ENCODE peak calls at places on chromosomes 11 and 22, in four cellular contexts. One of them, this sample, is unnamed. For H3K36me3 and H3K27me3, the result is how much of the 10 kb centered on the place peaks cover.

GRCh38 chr11:64661146-64661545 is 61.9 kb downstream of the NRXN2 start:
- DNase-seq in SJSA1: no peak
- DNase-seq in thyroid gland: no peak
- DNase-seq in naive thymus-derived CD4-positive, alpha-beta T cell: no peak
- DNase-seq in this sample: no peak

GRCh38 chr11:93216511-93217121 is 18.8 kb upstream of the SLC36A4 start:
- DNase-seq in SJSA1: no peak
- DNase-seq in thyroid gland: peak
- DNase-seq in naive thymus-derived CD4-positive, alpha-beta T cell: no peak
- DNase-seq in this sample: no peak

GRCh38 chr11:85991514-85991913 is 77.4 kb downstream of the PICALM start:
- DNase-seq in SJSA1: no peak
- DNase-seq in thyroid gland: no peak
- DNase-seq in naive thymus-derived CD4-positive, alpha-beta T cell: no peak
- DNase-seq in this sample: no peak

GRCh38 chr22:23970816-23971482 is 3.3 kb downstream of the DDT start:
- DNase-seq in SJSA1: no peak
- DNase-seq in thyroid gland: no peak
- DNase-seq in naive thymus-derived CD4-positive, alpha-beta T cell: no peak
- DNase-seq in this sample: no peak

GRCh38 chr22:35997438-35997837 is 31.2 kb downstream of the RBFOX2 start:
- DNase-seq in SJSA1: no peak
- DNase-seq in thyroid gland: no peak
- DNase-seq in naive thymus-derived CD4-positive, alpha-beta T cell: no peak
- DNase-seq in this sample: no peak

GRCh38 chr11:68300076-68300830 is 12.1 kb upstream of the LRP5 start:
- DNase-seq in SJSA1: no peak
- DNase-seq in thyroid gland: no peak
- DNase-seq in naive thymus-derived CD4-positive, alpha-beta T cell: no peak
- DNase-seq in this sample: no peak

GRCh38 chr11:120195601-120196289 is 15.1 kb upstream of the OAF start:
- DNase-seq in SJSA1: no peak
- DNase-seq in thyroid gland: no peak
- DNase-seq in naive thymus-derived CD4-positive, alpha-beta T cell: no peak
- DNase-seq in this sample: no peak

GRCh38 chr11:71129624-71130023 is 122.8 kb downstream of the SHANK2 start:
- DNase-seq in SJSA1: no peak
- DNase-seq in thyroid gland: no peak
- DNase-seq in naive thymus-derived CD4-positive, alpha-beta T cell: no peak
- DNase-seq in this sample: no peak

GRCh38 chr11:75311858-75312288 is 39.6 kb downstream of the ARRB1 start:
- DNase-seq in SJSA1: no peak
- DNase-seq in thyroid gland: peak
- DNase-seq in naive thymus-derived CD4-positive, alpha-beta T cell: no peak
- DNase-seq in this sample: no peak

GRCh38 chr22:21624880-21625791 is 4.7 kb downstream of the YDJC start:
- DNase-seq in SJSA1: no peak
- DNase-seq in thyroid gland: no peak
- DNase-seq in naive thymus-derived CD4-positive, alpha-beta T cell: no peak
- DNase-seq in this sample: no peak
- H3K36me3 ChIP-seq in SJSA1: half or more
- H3K36me3 ChIP-seq in thyroid gland: under half
- H3K36me3 ChIP-seq in naive thymus-derived CD4-positive, alpha-beta T cell: half or more
- H3K36me3 ChIP-seq in this sample: under half

GRCh38 chr11:128919192-128919591 is 23.5 kb downstream of the TP53AIP1 start:
- DNase-seq in SJSA1: no peak
- DNase-seq in thyroid gland: no peak
- DNase-seq in naive thymus-derived CD4-positive, alpha-beta T cell: no peak
- DNase-seq in this sample: no peak

GRCh38 chr11:128920651-128921050 is 22.0 kb downstream of the TP53AIP1 start:
- DNase-seq in SJSA1: no peak
- DNase-seq in thyroid gland: no peak
- DNase-seq in naive thymus-derived CD4-positive, alpha-beta T cell: no peak
- DNase-seq in this sample: no peak

GRCh38 chr11:128924618-128925017 is 18.1 kb downstream of the TP53AIP1 start:
- DNase-seq in SJSA1: no peak
- DNase-seq in thyroid gland: no peak
- DNase-seq in naive thymus-derived CD4-positive, alpha-beta T cell: no peak
- DNase-seq in this sample: no peak

GRCh38 chr11:128924109-128924508 is 18.6 kb downstream of the TP53AIP1 start:
- DNase-seq in SJSA1: no peak
- DNase-seq in thyroid gland: no peak
- DNase-seq in naive thymus-derived CD4-positive, alpha-beta T cell: no peak
- DNase-seq in this sample: no peak

DNA sequence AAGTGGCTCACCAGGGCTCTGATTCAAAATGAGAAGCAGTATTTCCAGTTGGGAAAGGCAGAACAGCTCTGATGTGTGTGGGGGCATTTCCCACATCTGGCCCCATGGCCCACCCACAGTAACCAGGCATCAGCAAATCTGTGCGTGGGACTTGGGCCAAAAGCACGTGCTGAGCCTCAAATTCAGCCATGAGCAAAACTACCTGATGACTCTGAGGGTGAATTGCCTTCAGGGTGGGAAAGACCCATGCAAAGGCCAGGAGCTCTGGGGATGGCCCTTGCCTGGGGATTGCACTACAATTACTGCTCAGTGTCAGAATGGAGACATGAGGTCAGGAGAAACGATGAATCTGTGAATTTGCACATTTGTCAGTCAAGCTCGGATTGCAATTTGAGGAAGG is 20.9 kb downstream of the TP53AIP1 start:
- DNase-seq in SJSA1: no peak
- DNase-seq in thyroid gland: no peak
- DNase-seq in naive thymus-derived CD4-positive, alpha-beta T cell: no peak
- DNase-seq in this sample: no peak
- H3K27me3 ChIP-seq in SJSA1: under half
- H3K27me3 ChIP-seq in thyroid gland: under half
- H3K27me3 ChIP-seq in naive thymus-derived CD4-positive, alpha-beta T cell: under half
- H3K27me3 ChIP-seq in this sample: under half

GRCh38 chr22:45726081-45726480 is 54.4 kb downstream of the ATXN10 start:
- DNase-seq in SJSA1: no peak
- DNase-seq in thyroid gland: no peak
- DNase-seq in naive thymus-derived CD4-positive, alpha-beta T cell: no peak
- DNase-seq in this sample: no peak

GRCh38 chr22:45735273-45735672 is 63.6 kb downstream of the ATXN10 start:
- DNase-seq in SJSA1: no peak
- DNase-seq in thyroid gland: no peak
- DNase-seq in naive thymus-derived CD4-positive, alpha-beta T cell: no peak
- DNase-seq in this sample: no peak

GRCh38 chr22:45731041-45731797 is 59.6 kb downstream of the ATXN10 start:
- DNase-seq in SJSA1: peak
- DNase-seq in thyroid gland: no peak
- DNase-seq in naive thymus-derived CD4-positive, alpha-beta T cell: no peak
- DNase-seq in this sample: no peak

GRCh38 chr22:45731798-45732495 is 60.3 kb downstream of the ATXN10 start:
- DNase-seq in SJSA1: peak
- DNase-seq in thyroid gland: no peak
- DNase-seq in naive thymus-derived CD4-positive, alpha-beta T cell: no peak
- DNase-seq in this sample: no peak
- H3K36me3 ChIP-seq in SJSA1: half or more
- H3K36me3 ChIP-seq in thyroid gland: under half
- H3K36me3 ChIP-seq in naive thymus-derived CD4-positive, alpha-beta T cell: under half
- H3K36me3 ChIP-seq in this sample: under half

DNA sequence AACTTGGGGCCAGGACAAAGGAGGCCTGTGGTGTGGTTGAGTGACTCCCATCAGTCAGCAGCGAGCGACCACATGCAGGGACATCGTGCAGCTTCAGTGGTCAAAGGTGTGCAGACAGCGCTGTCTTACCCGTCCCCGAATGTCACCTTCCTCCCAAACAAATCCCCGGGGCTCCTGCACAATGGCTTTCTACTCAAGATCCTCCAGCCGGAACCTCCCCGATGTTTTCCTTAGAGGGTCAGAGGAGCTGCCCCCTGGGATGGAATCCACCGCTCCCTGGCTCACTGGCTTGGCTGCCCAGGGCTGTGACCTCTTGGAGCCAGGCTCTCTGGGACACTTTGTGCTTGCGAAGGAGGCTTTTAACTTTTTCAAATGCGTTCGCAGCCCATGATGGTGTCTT is 17.2 kb upstream of the FGF19 start:
- DNase-seq in SJSA1: no peak
- DNase-seq in thyroid gland: no peak
- DNase-seq in naive thymus-derived CD4-positive, alpha-beta T cell: no peak
- DNase-seq in this sample: no peak
- H3K27me3 ChIP-seq in SJSA1: under half
- H3K27me3 ChIP-seq in thyroid gland: under half
- H3K27me3 ChIP-seq in naive thymus-derived CD4-positive, alpha-beta T cell: under half
- H3K27me3 ChIP-seq in this sample: under half

GRCh38 chr22:38266120-38266519 is 6.7 kb downstream of the TMEM184B start:
- DNase-seq in SJSA1: no peak
- DNase-seq in thyroid gland: no peak
- DNase-seq in naive thymus-derived CD4-positive, alpha-beta T cell: no peak
- DNase-seq in this sample: no peak
- H3K36me3 ChIP-seq in SJSA1: half or more
- H3K36me3 ChIP-seq in thyroid gland: under half
- H3K36me3 ChIP-seq in naive thymus-derived CD4-positive, alpha-beta T cell: under half
- H3K36me3 ChIP-seq in this sample: under half

This sample was measured in BJ.